ENCODE peak calls at places on chromosome 14, in ten cellular contexts. One of them, this sample, is unnamed.

GRCh38 chr14:93954900-93955891 is 21.2 kb downstream of the ASB2 start:
- DNase-seq in CD4-positive, alpha-beta memory T cell: peak; percentile 61
- DNase-seq in mammary epithelial cell: no peak
- DNase-seq in kidney: no peak
- DNase-seq in cardiac muscle cell: no peak
- DNase-seq in naive thymus-derived CD4-positive, alpha-beta T cell: no peak
- DNase-seq in heart right ventricle: no peak
- DNase-seq in Peyer's patch: peak; percentile 82
- DNase-seq in CD8-positive, alpha-beta T cell: peak; percentile 53
- DNase-seq in body of pancreas: peak; percentile 54
- DNase-seq in this sample: no peak

GRCh38 chr14:32933623-32933942 is 5.1 kb upstream of the NPAS3 start:
- DNase-seq in heart right ventricle: no peak
- DNase-seq in CD4-positive, alpha-beta memory T cell: no peak
- DNase-seq in mammary epithelial cell: no peak
- DNase-seq in Peyer's patch: no peak
- DNase-seq in body of pancreas: no peak
- DNase-seq in CD8-positive, alpha-beta T cell: no peak
- DNase-seq in naive thymus-derived CD4-positive, alpha-beta T cell: no peak
- DNase-seq in cardiac muscle cell: peak; percentile 32
- DNase-seq in kidney: no peak
- DNase-seq in this sample: peak; percentile 74

GRCh38 chr14:97844042-97844441 is 1046.9 kb downstream of the VRK1 start:
- DNase-seq in heart right ventricle: no peak
- DNase-seq in body of pancreas: no peak
- DNase-seq in cardiac muscle cell: no peak
- DNase-seq in CD4-positive, alpha-beta memory T cell: no peak
- DNase-seq in naive thymus-derived CD4-positive, alpha-beta T cell: no peak
- DNase-seq in Peyer's patch: no peak
- DNase-seq in CD8-positive, alpha-beta T cell: no peak
- DNase-seq in mammary epithelial cell: no peak
- DNase-seq in kidney: no peak
- DNase-seq in this sample: no peak

GRCh38 chr14:75422169-75422568 is 5.7 kb upstream of the JDP2 start:
- DNase-seq in body of pancreas: no peak
- DNase-seq in CD8-positive, alpha-beta T cell: no peak
- DNase-seq in mammary epithelial cell: peak; percentile 57
- DNase-seq in Peyer's patch: no peak
- DNase-seq in naive thymus-derived CD4-positive, alpha-beta T cell: no peak
- DNase-seq in CD4-positive, alpha-beta memory T cell: no peak
- DNase-seq in heart right ventricle: no peak
- DNase-seq in kidney: no peak
- DNase-seq in cardiac muscle cell: no peak
- DNase-seq in this sample: no peak

GRCh38 chr14:101333335-101334280 is 227.7 kb upstream of the DIO3 start:
- DNase-seq in CD8-positive, alpha-beta T cell: no peak
- DNase-seq in mammary epithelial cell: no peak
- DNase-seq in kidney: no peak
- DNase-seq in CD4-positive, alpha-beta memory T cell: no peak
- DNase-seq in Peyer's patch: no peak
- DNase-seq in naive thymus-derived CD4-positive, alpha-beta T cell: no peak
- DNase-seq in cardiac muscle cell: no peak
- DNase-seq in body of pancreas: no peak
- DNase-seq in heart right ventricle: no peak
- DNase-seq in this sample: no peak

GRCh38 chr14:89336338-89336737 is 80.7 kb downstream of the FOXN3 start:
- DNase-seq in Peyer's patch: peak; percentile 55
- DNase-seq in kidney: no peak
- DNase-seq in heart right ventricle: no peak
- DNase-seq in CD8-positive, alpha-beta T cell: no peak
- DNase-seq in body of pancreas: no peak
- DNase-seq in naive thymus-derived CD4-positive, alpha-beta T cell: no peak
- DNase-seq in CD4-positive, alpha-beta memory T cell: no peak
- DNase-seq in cardiac muscle cell: no peak
- DNase-seq in mammary epithelial cell: no peak
- DNase-seq in this sample: peak; percentile 55

GRCh38 chr14:105061428-105062047 is 3.7 kb downstream of the GPR132 start:
- DNase-seq in CD8-positive, alpha-beta T cell: peak; percentile 53
- DNase-seq in CD4-positive, alpha-beta memory T cell: peak; percentile 43
- DNase-seq in body of pancreas: peak; percentile 40
- DNase-seq in mammary epithelial cell: no peak
- DNase-seq in naive thymus-derived CD4-positive, alpha-beta T cell: no peak
- DNase-seq in kidney: peak; percentile 75
- DNase-seq in heart right ventricle: peak; percentile 59
- DNase-seq in Peyer's patch: peak; percentile 83
- DNase-seq in cardiac muscle cell: no peak
- DNase-seq in this sample: no peak

GRCh38 chr14:78508023-78508422 is 337.9 kb downstream of the NRXN3 start:
- DNase-seq in kidney: no peak
- DNase-seq in body of pancreas: no peak
- DNase-seq in naive thymus-derived CD4-positive, alpha-beta T cell: no peak
- DNase-seq in heart right ventricle: no peak
- DNase-seq in Peyer's patch: no peak
- DNase-seq in CD4-positive, alpha-beta memory T cell: no peak
- DNase-seq in mammary epithelial cell: no peak
- DNase-seq in CD8-positive, alpha-beta T cell: no peak
- DNase-seq in cardiac muscle cell: no peak
- DNase-seq in this sample: no peak

GRCh38 chr14:36901846-36902245 is 240.2 kb downstream of the PAX9 start:
- DNase-seq in heart right ventricle: no peak
- DNase-seq in naive thymus-derived CD4-positive, alpha-beta T cell: no peak
- DNase-seq in mammary epithelial cell: no peak
- DNase-seq in CD4-positive, alpha-beta memory T cell: no peak
- DNase-seq in body of pancreas: no peak
- DNase-seq in kidney: no peak
- DNase-seq in CD8-positive, alpha-beta T cell: no peak
- DNase-seq in cardiac muscle cell: no peak
- DNase-seq in Peyer's patch: no peak
- DNase-seq in this sample: no peak

GRCh38 chr14:98958048-98959031 is 313.7 kb downstream of the BCL11B start:
- DNase-seq in body of pancreas: no peak
- DNase-seq in kidney: no peak
- DNase-seq in CD8-positive, alpha-beta T cell: no peak
- DNase-seq in Peyer's patch: no peak
- DNase-seq in mammary epithelial cell: no peak
- DNase-seq in naive thymus-derived CD4-positive, alpha-beta T cell: no peak
- DNase-seq in CD4-positive, alpha-beta memory T cell: no peak
- DNase-seq in heart right ventricle: no peak
- DNase-seq in cardiac muscle cell: no peak
- DNase-seq in this sample: no peak

DNA sequence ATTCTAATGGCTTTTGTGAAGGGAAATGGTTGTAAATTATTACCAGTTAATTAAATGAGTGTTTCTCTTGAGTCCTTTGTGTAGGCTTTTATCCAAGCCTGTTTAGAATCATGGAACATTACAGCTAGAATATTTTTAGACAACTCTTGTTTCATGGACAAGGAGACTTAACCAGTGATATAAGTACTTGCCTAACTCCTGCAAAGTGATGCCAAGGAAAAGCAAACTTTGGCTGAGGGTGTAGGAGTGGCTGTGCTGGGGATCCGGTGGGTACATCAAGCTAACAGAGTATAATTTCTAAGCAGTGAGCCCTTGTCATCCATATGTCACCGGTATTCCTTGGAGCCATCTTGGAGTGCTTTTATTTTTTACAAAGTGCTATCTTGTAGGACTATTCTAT is 61.5 kb downstream of the PRKCH start:
- DNase-seq in heart right ventricle: no peak
- DNase-seq in Peyer's patch: no peak
- DNase-seq in CD4-positive, alpha-beta memory T cell: no peak
- DNase-seq in CD8-positive, alpha-beta T cell: no peak
- DNase-seq in cardiac muscle cell: no peak
- DNase-seq in naive thymus-derived CD4-positive, alpha-beta T cell: no peak
- DNase-seq in body of pancreas: no peak
- DNase-seq in mammary epithelial cell: no peak
- DNase-seq in kidney: no peak
- DNase-seq in this sample: no peak
- H3K4me1 ChIP-seq in heart right ventricle: peaks cover 33% of the 10 kb centered on the region
- H3K4me1 ChIP-seq in Peyer's patch: no peaks in the 10 kb centered on the region
- H3K4me1 ChIP-seq in CD4-positive, alpha-beta memory T cell: peaks cover 100% of the 10 kb centered on the region
- H3K4me1 ChIP-seq in CD8-positive, alpha-beta T cell: peaks cover 100% of the 10 kb centered on the region
- H3K4me1 ChIP-seq in cardiac muscle cell: peaks cover 56% of the 10 kb centered on the region
- H3K4me1 ChIP-seq in naive thymus-derived CD4-positive, alpha-beta T cell: peaks cover 99% of the 10 kb centered on the region
- H3K4me1 ChIP-seq in body of pancreas: no peaks in the 10 kb centered on the region
- H3K4me1 ChIP-seq in mammary epithelial cell: peaks cover 14% of the 10 kb centered on the region
- H3K4me1 ChIP-seq in kidney: peaks cover 5% of the 10 kb centered on the region
- H3K4me1 ChIP-seq in this sample: no peaks in the 10 kb centered on the region

DNA sequence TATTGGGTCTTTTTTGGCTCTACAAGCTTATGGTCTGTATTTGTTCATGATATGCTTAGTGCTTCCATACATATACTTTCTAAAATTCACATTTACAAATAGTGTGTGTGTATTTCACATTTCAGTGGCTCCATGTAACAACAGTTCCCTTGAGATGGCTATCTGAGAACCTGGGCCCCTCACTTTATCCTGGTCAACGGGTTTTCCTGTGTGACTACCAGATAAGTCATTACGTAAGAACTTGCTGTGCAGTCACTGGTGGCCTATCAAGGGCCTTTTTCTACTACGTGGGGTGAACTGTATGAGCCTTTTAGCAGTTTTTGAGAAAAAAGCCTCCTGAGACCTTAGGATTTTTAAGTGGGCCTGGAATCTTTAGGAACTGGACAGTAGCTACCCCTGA is 454.1 kb downstream of the PCNX1 start:
- DNase-seq in CD8-positive, alpha-beta T cell: no peak
- DNase-seq in Peyer's patch: no peak
- DNase-seq in CD4-positive, alpha-beta memory T cell: no peak
- DNase-seq in body of pancreas: no peak
- DNase-seq in heart right ventricle: no peak
- DNase-seq in naive thymus-derived CD4-positive, alpha-beta T cell: no peak
- DNase-seq in kidney: no peak
- DNase-seq in mammary epithelial cell: peak; percentile 37
- DNase-seq in cardiac muscle cell: peak; percentile 53
- DNase-seq in this sample: no peak
- H3K4me1 ChIP-seq in CD8-positive, alpha-beta T cell: no peaks in the 10 kb centered on the region
- H3K4me1 ChIP-seq in Peyer's patch: peaks cover 15% of the 10 kb centered on the region
- H3K4me1 ChIP-seq in CD4-positive, alpha-beta memory T cell: no peaks in the 10 kb centered on the region
- H3K4me1 ChIP-seq in body of pancreas: no peaks in the 10 kb centered on the region
- H3K4me1 ChIP-seq in heart right ventricle: peaks cover 21% of the 10 kb centered on the region
- H3K4me1 ChIP-seq in naive thymus-derived CD4-positive, alpha-beta T cell: no peaks in the 10 kb centered on the region
- H3K4me1 ChIP-seq in kidney: peaks cover 5% of the 10 kb centered on the region
- H3K4me1 ChIP-seq in mammary epithelial cell: peaks cover 22% of the 10 kb centered on the region
- H3K4me1 ChIP-seq in cardiac muscle cell: peaks cover 19% of the 10 kb centered on the region
- H3K4me1 ChIP-seq in this sample: peaks cover 8% of the 10 kb centered on the region

GRCh38 chr14:49858383-49858782 is 5.8 kb upstream of the NEMF start:
- DNase-seq in CD4-positive, alpha-beta memory T cell: no peak
- DNase-seq in heart right ventricle: no peak
- DNase-seq in mammary epithelial cell: no peak
- DNase-seq in cardiac muscle cell: no peak
- DNase-seq in naive thymus-derived CD4-positive, alpha-beta T cell: no peak
- DNase-seq in CD8-positive, alpha-beta T cell: no peak
- DNase-seq in body of pancreas: no peak
- DNase-seq in Peyer's patch: no peak
- DNase-seq in kidney: no peak
- DNase-seq in this sample: peak; percentile 14

GRCh38 chr14:49861923-49862673 is 9.5 kb upstream of the NEMF start:
- DNase-seq in kidney: peak; percentile 89
- DNase-seq in mammary epithelial cell: peak; percentile 79
- DNase-seq in Peyer's patch: peak; percentile 94
- DNase-seq in body of pancreas: peak; percentile 88
- DNase-seq in cardiac muscle cell: peak; percentile 94
- DNase-seq in heart right ventricle: peak; percentile 86
- DNase-seq in naive thymus-derived CD4-positive, alpha-beta T cell: peak; percentile 89
- DNase-seq in CD4-positive, alpha-beta memory T cell: peak; percentile 88
- DNase-seq in CD8-positive, alpha-beta T cell: peak; percentile 87
- DNase-seq in this sample: peak; percentile 82

GRCh38 chr14:49861581-49861922 is 9.0 kb upstream of the NEMF start:
- DNase-seq in CD8-positive, alpha-beta T cell: peak; percentile 68
- DNase-seq in heart right ventricle: peak; percentile 68
- DNase-seq in mammary epithelial cell: peak; percentile 64
- DNase-seq in cardiac muscle cell: peak; percentile 94
- DNase-seq in body of pancreas: peak; percentile 57
- DNase-seq in Peyer's patch: peak; percentile 84
- DNase-seq in CD4-positive, alpha-beta memory T cell: no peak
- DNase-seq in kidney: peak; percentile 86
- DNase-seq in naive thymus-derived CD4-positive, alpha-beta T cell: no peak
- DNase-seq in this sample: peak; percentile 80

GRCh38 chr14:49863483-49864262 is 11.1 kb upstream of the NEMF start:
- DNase-seq in Peyer's patch: no peak
- DNase-seq in body of pancreas: no peak
- DNase-seq in naive thymus-derived CD4-positive, alpha-beta T cell: peak; percentile 40
- DNase-seq in heart right ventricle: no peak
- DNase-seq in cardiac muscle cell: no peak
- DNase-seq in CD4-positive, alpha-beta memory T cell: peak; percentile 27
- DNase-seq in CD8-positive, alpha-beta T cell: no peak
- DNase-seq in kidney: no peak
- DNase-seq in mammary epithelial cell: no peak
- DNase-seq in this sample: peak; percentile 33

GRCh38 chr14:49860988-49861387 is 8.4 kb upstream of the NEMF start:
- DNase-seq in CD4-positive, alpha-beta memory T cell: no peak
- DNase-seq in body of pancreas: no peak
- DNase-seq in mammary epithelial cell: no peak
- DNase-seq in kidney: no peak
- DNase-seq in Peyer's patch: no peak
- DNase-seq in cardiac muscle cell: no peak
- DNase-seq in heart right ventricle: no peak
- DNase-seq in naive thymus-derived CD4-positive, alpha-beta T cell: no peak
- DNase-seq in CD8-positive, alpha-beta T cell: no peak
- DNase-seq in this sample: no peak
- H3K4me1 ChIP-seq in CD4-positive, alpha-beta memory T cell: peaks cover 34% of the 10 kb centered on the region
- H3K4me1 ChIP-seq in body of pancreas: peaks cover 30% of the 10 kb centered on the region
- H3K4me1 ChIP-seq in mammary epithelial cell: peaks cover 13% of the 10 kb centered on the region
- H3K4me1 ChIP-seq in kidney: peaks cover 2% of the 10 kb centered on the region
- H3K4me1 ChIP-seq in Peyer's patch: peaks cover 9% of the 10 kb centered on the region
- H3K4me1 ChIP-seq in cardiac muscle cell: peaks cover 24% of the 10 kb centered on the region
- H3K4me1 ChIP-seq in heart right ventricle: peaks cover 15% of the 10 kb centered on the region
- H3K4me1 ChIP-seq in naive thymus-derived CD4-positive, alpha-beta T cell: peaks cover 19% of the 10 kb centered on the region
- H3K4me1 ChIP-seq in CD8-positive, alpha-beta T cell: peaks cover 28% of the 10 kb centered on the region
- H3K4me1 ChIP-seq in this sample: peaks cover 8% of the 10 kb centered on the region

GRCh38 chr14:103126088-103126872 is 3.0 kb downstream of the TNFAIP2 start:
- DNase-seq in heart right ventricle: no peak
- DNase-seq in CD4-positive, alpha-beta memory T cell: no peak
- DNase-seq in mammary epithelial cell: no peak
- DNase-seq in naive thymus-derived CD4-positive, alpha-beta T cell: no peak
- DNase-seq in kidney: peak; percentile 73
- DNase-seq in Peyer's patch: no peak
- DNase-seq in CD8-positive, alpha-beta T cell: no peak
- DNase-seq in cardiac muscle cell: no peak
- DNase-seq in body of pancreas: no peak
- DNase-seq in this sample: no peak

GRCh38 chr14:103127356-103127755 is 4.1 kb downstream of the TNFAIP2 start:
- DNase-seq in kidney: peak; percentile 81
- DNase-seq in heart right ventricle: no peak
- DNase-seq in Peyer's patch: no peak
- DNase-seq in mammary epithelial cell: no peak
- DNase-seq in cardiac muscle cell: no peak
- DNase-seq in CD4-positive, alpha-beta memory T cell: no peak
- DNase-seq in body of pancreas: no peak
- DNase-seq in CD8-positive, alpha-beta T cell: no peak
- DNase-seq in naive thymus-derived CD4-positive, alpha-beta T cell: no peak
- DNase-seq in this sample: no peak

GRCh38 chr14:103125098-103126070 is 2.1 kb downstream of the TNFAIP2 start:
- DNase-seq in mammary epithelial cell: no peak
- DNase-seq in CD8-positive, alpha-beta T cell: no peak
- DNase-seq in cardiac muscle cell: no peak
- DNase-seq in naive thymus-derived CD4-positive, alpha-beta T cell: no peak
- DNase-seq in body of pancreas: no peak
- DNase-seq in kidney: peak; percentile 60
- DNase-seq in Peyer's patch: no peak
- DNase-seq in heart right ventricle: no peak
- DNase-seq in CD4-positive, alpha-beta memory T cell: no peak
- DNase-seq in this sample: no peak

GRCh38 chr14:103127861-103128598 is 4.8 kb downstream of the TNFAIP2 start:
- DNase-seq in body of pancreas: no peak
- DNase-seq in heart right ventricle: no peak
- DNase-seq in mammary epithelial cell: no peak
- DNase-seq in Peyer's patch: no peak
- DNase-seq in kidney: no peak
- DNase-seq in CD4-positive, alpha-beta memory T cell: no peak
- DNase-seq in cardiac muscle cell: no peak
- DNase-seq in naive thymus-derived CD4-positive, alpha-beta T cell: no peak
- DNase-seq in CD8-positive, alpha-beta T cell: no peak
- DNase-seq in this sample: no peak

GRCh38 chr14:103126873-103127304 is 3.6 kb downstream of the TNFAIP2 start:
- DNase-seq in cardiac muscle cell: peak; percentile 43
- DNase-seq in CD4-positive, alpha-beta memory T cell: no peak
- DNase-seq in naive thymus-derived CD4-positive, alpha-beta T cell: no peak
- DNase-seq in heart right ventricle: no peak
- DNase-seq in body of pancreas: peak; percentile 87
- DNase-seq in CD8-positive, alpha-beta T cell: no peak
- DNase-seq in kidney: peak; percentile 84
- DNase-seq in Peyer's patch: peak; percentile 72
- DNase-seq in mammary epithelial cell: peak; percentile 78
- DNase-seq in this sample: peak; percentile 91
- H3K4me1 ChIP-seq in cardiac muscle cell: no peaks in the 10 kb centered on the region
- H3K4me1 ChIP-seq in CD4-positive, alpha-beta memory T cell: peaks cover 12% of the 10 kb centered on the region
- H3K4me1 ChIP-seq in naive thymus-derived CD4-positive, alpha-beta T cell: no peaks in the 10 kb centered on the region
- H3K4me1 ChIP-seq in heart right ventricle: peaks cover 50% of the 10 kb centered on the region
- H3K4me1 ChIP-seq in body of pancreas: peaks cover 91% of the 10 kb centered on the region
- H3K4me1 ChIP-seq in CD8-positive, alpha-beta T cell: no peaks in the 10 kb centered on the region
- H3K4me1 ChIP-seq in kidney: peaks cover 72% of the 10 kb centered on the region
- H3K4me1 ChIP-seq in Peyer's patch: peaks cover 73% of the 10 kb centered on the region
- H3K4me1 ChIP-seq in mammary epithelial cell: peaks cover 46% of the 10 kb centered on the region
- H3K4me1 ChIP-seq in this sample: peaks cover 8% of the 10 kb centered on the region

This sample was measured in GM23338.